ENCODE peak calls at places on chromosomes 6 and 20, in five cellular contexts. B, S, U, X and H are unnamed samples. For H3K4me1 and H3K27me3, the result is how much of the 10 kb centered on the place peaks cover.

GRCh38 chr20:46849751-46850150 is 44.9 kb upstream of the EYA2 start:
- DNase-seq in X (no peak), B (no peak), S (no peak), U (no peak), H (no peak)

GRCh38 chr6:170160031-170160627 is 130.7 kb downstream of the DLL1 start:
- DNase-seq in B (peak), X (no peak), S (no peak), U (no peak), H (no peak)

GRCh38 chr6:133436652-133437051 is 195.5 kb downstream of the EYA4 start:
- DNase-seq in X (no peak), S (no peak), B (no peak), U (no peak), H (no peak)

GRCh38 chr6:134810402-134810801 is 139.5 kb downstream of the ALDH8A1 start:
- DNase-seq in S (no peak), X (no peak), B (no peak), U (no peak), H (no peak)

GRCh38 chr6:15409301-15410125 is 163.6 kb downstream of the JARID2 start:
- DNase-seq in X (no peak), S (no peak), U (no peak), B (no peak), H (no peak)

GRCh38 chr6:153449279-153449678 is 318.2 kb upstream of the RGS17 start:
- DNase-seq in B (no peak), U (no peak), S (no peak), X (no peak), H (no peak)

GRCh38 chr20:46063151-46063550 is 26.6 kb downstream of the NCOA5 start:
- DNase-seq in U (no peak), B (peak), X (no peak), S (no peak), H (no peak)

GRCh38 chr6:52611833-52612232 is 35.0 kb upstream of the TRAM2 start:
- DNase-seq in B (no peak), U (no peak), X (no peak), S (no peak), H (no peak)

GRCh38 chr20:41380551-41381262 is 14.1 kb upstream of the EMILIN3 start:
- DNase-seq in U (no peak), X (no peak), S (no peak), B (no peak), H (no peak)

GRCh38 chr6:73394577-73395354 is at the start of gene DDX43:
- DNase-seq in X (no peak), U (no peak), B (no peak), S (no peak), H (no peak)

GRCh38 chr20:15039088-15039762 is 701.8 kb upstream of the FLRT3 start:
- DNase-seq in X (no peak), B (no peak), U (no peak), S (no peak), H (no peak)

GRCh38 chr6:152129606-152130249 is 322.2 kb downstream of the ESR1 start:
- DNase-seq in S (no peak), X (no peak), U (no peak), B (no peak), H (no peak)

GRCh38 chr6:5665667-5666066 is 341.1 kb downstream of the NRN1 start:
- DNase-seq in S (no peak), U (no peak), X (no peak), B (no peak), H (no peak)
- H3K4me1 ChIP-seq in S (under half), U (under half), X (under half), B (under half), H (under half)

DNA sequence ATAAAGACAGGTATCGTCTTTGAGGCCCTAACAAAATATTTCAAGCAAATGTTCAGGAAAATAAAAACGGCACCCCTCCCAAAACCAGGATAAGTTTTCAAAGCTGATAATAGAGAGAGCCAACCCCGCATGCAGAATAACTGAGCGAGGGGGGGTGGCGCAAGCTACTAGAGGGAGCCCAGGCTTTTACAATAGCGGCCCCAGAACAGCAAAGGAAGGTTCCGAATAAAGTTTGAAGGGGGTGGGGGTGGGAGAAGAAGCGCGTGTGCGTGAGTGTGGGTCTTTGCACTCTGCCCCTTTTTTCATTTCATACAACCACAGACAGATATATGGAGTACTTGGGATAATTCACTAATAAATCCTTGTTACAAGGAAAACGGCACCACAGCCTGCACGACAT is 1.9 kb downstream of the OLIG3 start:
- DNase-seq in X (no peak), U (no peak), S (no peak), B (no peak), H (no peak)
- H3K27me3 ChIP-seq in X (half or more), U (half or more), S (half or more), B (half or more), H (half or more)

DNA sequence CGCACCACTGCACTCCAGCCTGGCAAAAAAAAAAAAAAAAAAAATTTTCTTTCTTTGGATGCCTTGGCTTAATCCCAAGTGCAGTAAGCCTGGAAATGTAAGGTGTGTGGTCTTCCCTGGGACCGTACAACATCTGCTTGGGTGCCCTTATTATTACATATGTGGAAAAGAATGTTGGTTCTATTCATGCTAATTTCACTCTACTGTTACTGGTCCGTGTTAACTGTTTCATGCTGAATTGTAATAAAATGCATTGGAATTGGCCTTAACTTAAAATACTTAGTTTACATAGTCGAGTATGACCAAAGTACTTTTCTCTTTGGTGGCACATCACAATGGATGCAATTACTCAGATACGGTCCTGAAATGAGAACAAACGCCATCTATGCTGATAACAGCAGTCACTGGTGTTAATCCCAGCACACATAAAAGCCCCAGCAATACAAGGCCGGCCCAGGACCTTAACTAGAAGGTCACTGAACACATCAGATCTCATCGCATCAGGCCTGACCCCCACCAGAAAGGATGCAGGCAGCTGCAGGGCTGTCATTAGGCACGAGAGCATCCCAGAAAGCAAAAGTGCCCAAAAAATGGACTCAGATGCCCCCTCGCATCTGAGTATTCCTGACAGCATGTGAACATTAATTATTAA is 1.2 kb downstream of the SERPINB6 start:
- DNase-seq in U (no peak), B (peak), S (peak), X (no peak), H (no peak)
- H3K4me3 ChIP-seq in U (no peak), B (peak), S (no peak), X (peak), H (no peak)

GRCh38 chr6:118712955-118713354 is 61.6 kb upstream of the CEP85L start:
- DNase-seq in U (no peak), S (no peak), B (no peak), X (no peak), H (no peak)

GRCh38 chr6:118708736-118709135 is 57.3 kb upstream of the CEP85L start:
- DNase-seq in U (no peak), B (no peak), S (no peak), X (no peak), H (no peak)

GRCh38 chr6:118708055-118708454 is 56.7 kb upstream of the CEP85L start:
- DNase-seq in B (no peak), S (no peak), X (no peak), U (no peak), H (no peak)

GRCh38 chr6:118710616-118711015 is 59.2 kb upstream of the CEP85L start:
- DNase-seq in S (no peak), X (no peak), U (no peak), B (no peak), H (no peak)

DNA sequence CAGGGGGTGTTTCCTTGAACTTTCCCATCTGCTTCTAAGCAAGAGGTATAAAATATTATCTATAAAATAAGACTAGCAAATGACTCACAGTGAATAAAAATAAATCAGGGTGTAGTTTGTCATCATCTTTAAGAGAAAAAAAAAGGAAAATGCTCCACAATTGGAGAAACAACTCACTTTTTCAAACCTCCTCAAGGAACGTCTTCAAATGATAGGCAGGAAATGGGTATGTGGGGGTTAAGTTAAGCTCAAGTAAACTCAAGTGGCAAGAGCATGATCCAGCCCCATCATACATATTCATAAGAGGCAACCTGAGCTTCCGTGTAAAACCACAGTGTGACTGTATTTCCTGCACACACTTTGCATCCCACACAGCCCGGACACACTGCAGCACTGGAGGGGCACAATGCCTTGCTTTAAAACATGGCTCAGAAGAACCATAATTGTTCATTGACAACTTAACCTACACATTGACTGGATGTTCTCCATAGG is 58.5 kb upstream of the CEP85L start:
- DNase-seq in U (no peak), B (no peak), X (peak), S (no peak), H (no peak)
- H3K4me1 ChIP-seq in U (under half), B (under half), X (under half), S (under half), H (under half)

GRCh38 chr20:38724603-38725457 is 544 bp downstream of the SLC32A1 start:
- DNase-seq in S (no peak), B (peak), X (no peak), U (no peak), H (no peak)
- H3K27me3 ChIP-seq in S (half or more), B (half or more), X (half or more), U (half or more), H (half or more)

GRCh38 chr20:31862157-31862470 is 8.2 kb downstream of the DUSP15 start:
- DNase-seq in U (no peak), B (no peak), S (no peak), X (no peak), H (no peak)
- H3K4me3 ChIP-seq in U (peak), B (peak), S (peak), X (no peak), H (peak)

GRCh38 chr6:56372621-56373020 is 125.2 kb upstream of the COL21A1 start:
- DNase-seq in B (no peak), X (no peak), S (no peak), U (no peak), H (no peak)
- H3K4me1 ChIP-seq in B (under half), X (under half), S (under half), U (under half), H (under half)